ENCODE peak calls at places on chromosomes 1 and 21, in nine cellular contexts. Z is CD8-positive, alpha-beta T cell; C is fibroblast of lung; S is NT2/D1; H is body of pancreas; X is mesenchymal stem cell; I is hepatocyte; Q is cardiac muscle cell; O is lung. Y is an unnamed sample.

GRCh38 chr1:201625711-201626300 is 86.9 kb downstream of the NAV1 start:
- DNase-seq in S (no peak), X (peak; percentile 52), H (no peak), I (no peak), Q (no peak), Z (no peak), C (no peak), O (no peak), Y (no peak)

GRCh38 chr21:33039542-33039941 is 13.8 kb downstream of the OLIG2 start:
- DNase-seq in Q (no peak), C (no peak), Z (no peak), O (no peak), S (no peak), X (no peak), I (no peak), H (no peak), Y (peak; percentile 67)

GRCh38 chr1:17485280-17485679 is 45.8 kb upstream of the RCC2 start:
- DNase-seq in X (no peak), I (no peak), S (no peak), Z (no peak), C (peak; percentile 18), O (no peak), H (no peak), Q (peak; percentile 9), Y (peak; percentile 39)

GRCh38 chr1:206608108-206608698 is 4.1 kb downstream of the EIF2D start:
- DNase-seq in X (peak; percentile 44), S (peak; percentile 43), C (peak; percentile 41), H (peak; percentile 48), Q (peak; percentile 65), I (peak; percentile 62), O (no peak), Z (peak; percentile 64), Y (peak; percentile 80)

GRCh38 chr1:20430355-20431290 is 55.4 kb downstream of the CAMK2N1 start:
- DNase-seq in Q (peak; percentile 70), O (no peak), I (peak; percentile 48), Z (peak; percentile 22), C (peak; percentile 37), S (peak; percentile 51), X (peak; percentile 33), H (no peak), Y (peak; percentile 69)

GRCh38 chr21:39137248-39138186 is 45.7 kb downstream of the PSMG1 start:
- DNase-seq in Z (no peak), H (no peak), I (peak; percentile 54), Q (peak; percentile 79), O (no peak), C (peak; percentile 24), X (peak; percentile 50), S (peak; percentile 66), Y (no peak)

GRCh38 chr1:192538407-192539311 is 36.9 kb upstream of the RGS1 start:
- DNase-seq in I (peak; percentile 29), Z (peak; percentile 17), Q (no peak), S (no peak), H (no peak), C (peak; percentile 81), O (no peak), X (peak; percentile 68), Y (no peak)

GRCh38 chr1:230310381-230311163 is 115.6 kb downstream of the PGBD5 start:
- DNase-seq in H (peak; percentile 81), Q (peak; percentile 86), O (peak; percentile 77), Z (peak; percentile 70), C (peak; percentile 76), I (peak; percentile 88), S (peak; percentile 81), X (peak; percentile 71), Y (peak; percentile 78)

GRCh38 chr1:97262842-97263241 is 541.3 kb downstream of the PTBP2 start:
- DNase-seq in O (no peak), I (no peak), S (no peak), C (no peak), Q (no peak), Z (no peak), H (no peak), X (no peak), Y (no peak)

GRCh38 chr1:231410041-231410591 is 12.0 kb downstream of the EGLN1 start:
- DNase-seq in H (no peak), Q (no peak), X (no peak), C (peak; percentile 55), Z (no peak), S (no peak), I (no peak), O (no peak), Y (no peak)

GRCh38 chr1:109186704-109187071 is 27.0 kb upstream of the SARS1 start:
- DNase-seq in C (peak; percentile 74), H (no peak), I (no peak), O (peak; percentile 62), Q (no peak), S (no peak), X (no peak), Z (no peak), Y (no peak)

GRCh38 chr1:80656628-80657019 is 1144.1 kb upstream of the ADGRL2 start:
- DNase-seq in I (peak; percentile 47), H (no peak), S (no peak), C (peak; percentile 38), Q (no peak), X (peak; percentile 24), O (no peak), Z (no peak), Y (no peak)

GRCh38 chr1:37497832-37498231 is 16.7 kb downstream of the MEAF6 start:
- DNase-seq in I (no peak), X (no peak), O (peak; percentile 65), H (peak; percentile 86), Q (no peak), C (no peak), Z (no peak), S (no peak), Y (no peak)

GRCh38 chr1:47658161-47658920 is 220.5 kb downstream of the FOXD2 start:
- DNase-seq in S (no peak), Q (no peak), X (no peak), C (no peak), I (no peak), O (no peak), H (no peak), Z (no peak), Y (no peak)

GRCh38 chr1:51369171-51369570 is 38.8 kb upstream of the TTC39A start:
- DNase-seq in S (no peak), I (no peak), Z (no peak), Q (no peak), O (no peak), H (no peak), X (no peak), C (no peak), Y (no peak)

DNA sequence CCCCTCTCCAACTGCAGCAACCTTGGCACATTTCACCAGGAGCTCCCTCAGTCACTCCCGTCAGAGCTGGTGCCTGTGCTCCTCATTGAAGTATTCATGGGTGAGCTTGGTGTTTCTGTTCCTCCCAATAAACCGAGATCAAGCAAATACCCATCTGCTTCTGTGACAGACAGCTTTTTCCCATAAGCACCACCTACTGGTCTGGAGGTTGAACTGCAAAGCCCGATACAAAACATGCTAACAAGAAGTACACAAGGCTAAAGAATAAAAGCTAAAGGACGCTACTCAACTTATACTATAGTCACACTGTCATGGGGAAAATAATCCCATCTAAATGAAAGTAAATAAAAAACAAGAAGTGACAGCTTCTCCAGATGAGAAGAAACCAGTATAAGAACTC is 111.9 kb upstream of the C21orf91 start:
- DNase-seq in S (peak; percentile 23), O (no peak), Z (no peak), H (no peak), X (no peak), I (no peak), C (no peak), Q (no peak), Y (no peak)
- H3K4me3 ChIP-seq in S (no peak overlapping the region), O (no peak overlapping the region), Z (no peak overlapping the region), H (no peak overlapping the region), X (no peak overlapping the region), I (no peak overlapping the region), C (no peak overlapping the region), Q (no peak overlapping the region), Y (no peak overlapping the region)

DNA sequence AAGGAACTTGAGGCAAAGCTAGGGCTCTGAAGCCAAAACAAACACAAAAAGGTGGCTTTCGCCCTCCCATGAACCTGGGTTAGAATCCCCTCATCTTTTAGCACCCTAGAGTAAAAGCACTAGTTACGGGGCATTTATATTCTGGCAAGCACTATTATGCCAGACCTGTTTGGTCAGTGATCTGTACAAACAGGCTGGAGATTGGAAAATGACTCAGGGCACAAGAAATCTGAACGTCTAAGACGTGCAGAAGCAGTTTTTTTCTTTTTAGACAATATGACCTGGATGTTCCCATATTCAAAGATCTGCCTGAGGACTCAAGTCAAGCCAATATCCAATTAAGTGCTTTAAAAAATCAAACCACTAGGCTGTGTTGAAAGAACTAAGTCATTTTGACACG is 3.0 kb downstream of the ZNF436 start:
- DNase-seq in S (no peak), I (no peak), O (no peak), H (no peak), Q (no peak), X (no peak), Z (no peak), C (no peak), Y (no peak)
- H3K9me3 ChIP-seq in S (peaks cover 46% of the 10 kb centered on the region), I (peaks cover 35% of the 10 kb centered on the region), O (peaks cover 18% of the 10 kb centered on the region), H (peaks cover 26% of the 10 kb centered on the region), Q (peaks cover 6% of the 10 kb centered on the region), X (peaks cover 41% of the 10 kb centered on the region), Z (peaks cover 15% of the 10 kb centered on the region), C (peaks cover 11% of the 10 kb centered on the region), Y (peaks cover 32% of the 10 kb centered on the region)

GRCh38 chr1:226411619-226412018 is 3.7 kb upstream of the PARP1 start:
- DNase-seq in H (peak; percentile 36), Z (no peak), I (no peak), S (no peak), C (no peak), X (no peak), O (no peak), Q (no peak), Y (no peak)

GRCh38 chr1:226414098-226414698 is 6.3 kb upstream of the PARP1 start:
- DNase-seq in X (no peak), I (no peak), C (no peak), Q (no peak), O (no peak), S (no peak), Z (no peak), H (no peak), Y (no peak)

GRCh38 chr1:226408285-226409184 is 642 bp upstream of the PARP1 start:
- DNase-seq in Q (no peak), X (no peak), I (no peak), C (no peak), O (no peak), S (no peak), Z (no peak), H (no peak), Y (no peak)

GRCh38 chr1:226409392-226409791 is 1.5 kb upstream of the PARP1 start:
- DNase-seq in X (no peak), Q (no peak), C (no peak), Z (no peak), I (no peak), S (no peak), H (no peak), O (no peak), Y (no peak)

DNA sequence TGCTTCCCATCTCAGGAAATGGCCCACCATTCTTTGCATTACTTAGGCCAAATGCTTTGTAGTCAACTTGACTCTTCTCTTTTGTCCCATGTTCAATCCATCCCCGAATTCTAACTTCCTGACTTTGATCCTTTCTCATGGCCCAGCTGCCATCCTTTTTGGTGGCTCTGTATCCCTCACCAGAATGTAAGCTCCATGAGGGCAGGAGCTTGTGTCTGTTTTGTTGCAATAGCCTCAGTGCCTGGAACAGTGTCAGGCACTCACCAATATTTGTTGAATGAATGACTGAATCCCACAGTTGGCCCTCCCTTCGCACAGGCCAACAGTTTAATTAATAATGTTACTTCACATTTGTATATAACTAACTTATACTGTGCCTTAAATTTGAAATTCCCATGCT is 3.1 kb upstream of the PARP1 start:
- DNase-seq in I (no peak), C (no peak), Z (no peak), Q (no peak), S (no peak), H (no peak), O (no peak), X (no peak), Y (no peak)
- H3K4me3 ChIP-seq in I (no peak overlapping the region), C (no peak overlapping the region), Z (no peak overlapping the region), Q (no peak overlapping the region), S (no peak overlapping the region), H (no peak overlapping the region), O (no peak overlapping the region), X (no peak overlapping the region), Y (no peak overlapping the region)

GRCh38 chr1:247043406-247043805 is 35.2 kb downstream of the ZNF670 start:
- DNase-seq in S (no peak), H (no peak), O (no peak), Q (no peak), C (no peak), I (no peak), X (no peak), Z (no peak), Y (no peak)
- H3K9me3 ChIP-seq in S (peaks cover 100% of the 10 kb centered on the region), H (peaks cover 49% of the 10 kb centered on the region), O (peaks cover 3% of the 10 kb centered on the region), Q (peaks cover 4% of the 10 kb centered on the region), C (no peaks in the 10 kb centered on the region), I (peaks cover 39% of the 10 kb centered on the region), X (peaks cover 95% of the 10 kb centered on the region), Z (peaks cover 35% of the 10 kb centered on the region), Y (peaks cover 31% of the 10 kb centered on the region)